ENCODE peak calls at places on chromosome 2, in eight cellular contexts. E is brain microvascular endothelial cell, S is transverse colon, Q is astrocyte, L is GM23248, U is ovary, F is left ventricle myocardium inferior, D is pancreas. A is an unnamed sample.
A peak's percentile ranks its signal among the peaks of the same experiment; 100 is the strongest.

GRCh38 chr2:41966431-41966893 is 81.4 kb upstream of the PKDCC start:
- DNase-seq in E (peak; percentile 96), S (peak; percentile 73), Q (peak; percentile 98), L (peak; percentile 99), U (peak; percentile 78), F (peak; percentile 86), D (peak; percentile 70), A (peak; percentile 97)

GRCh38 chr2:197929008-197929885 is 124.9 kb downstream of the PLCL1 start:
- DNase-seq in E (no peak), S (no peak), Q (no peak), L (no peak), U (no peak), F (no peak), D (no peak), A (peak; percentile 72)

GRCh38 chr2:19868705-19869550 is 32.9 kb downstream of the TTC32 start:
- DNase-seq in E (no peak), S (peak; percentile 71), Q (no peak), L (peak; percentile 72), U (peak; percentile 31), F (peak; percentile 57), D (peak; percentile 16), A (peak; percentile 56)

GRCh38 chr2:11746807-11747459 is 501 bp downstream of the LPIN1 start:
- DNase-seq in E (peak; percentile 7), S (no peak), Q (peak; percentile 26), L (peak; percentile 53), U (no peak), F (peak; percentile 31), D (no peak), A (peak; percentile 73)

GRCh38 chr2:119290859-119291587 is 67.4 kb downstream of the STEAP3 start:
- DNase-seq in E (peak; percentile 55), S (peak; percentile 86), Q (no peak), L (peak; percentile 78), U (peak; percentile 78), F (peak; percentile 73), D (peak; percentile 56), A (peak; percentile 27)

GRCh38 chr2:101718993-101719571 is 21.6 kb downstream of the MAP4K4 start:
- DNase-seq in E (no peak), S (no peak), Q (no peak), L (peak; percentile 50), U (no peak), F (no peak), D (no peak), A (no peak)

GRCh38 chr2:191620144-191620543 is 57.8 kb upstream of the NABP1 start:
- DNase-seq in E (no peak), S (no peak), Q (peak; percentile 88), L (peak; percentile 59), U (no peak), F (no peak), D (no peak), A (no peak)

GRCh38 chr2:61763605-61764034 is 90.2 kb downstream of the FAM161A start:
- DNase-seq in E (peak; percentile 80), S (peak; percentile 84), Q (peak; percentile 85), L (peak; percentile 92), U (peak; percentile 83), F (peak; percentile 81), D (peak; percentile 83), A (peak; percentile 87)

GRCh38 chr2:56456791-56457190 is 273.0 kb downstream of the CCDC85A start:
- DNase-seq in E (no peak), S (no peak), Q (no peak), L (no peak), U (no peak), F (no peak), D (no peak), A (no peak)

GRCh38 chr2:20443276-20443920 is 3.5 kb upstream of the RHOB start:
- DNase-seq in E (no peak), S (peak; percentile 56), Q (no peak), L (peak; percentile 62), U (peak; percentile 49), F (no peak), D (peak; percentile 64), A (peak; percentile 60)

GRCh38 chr2:69483696-69484095 is 46.5 kb upstream of the NFU1 start:
- DNase-seq in E (no peak), S (no peak), Q (no peak), L (no peak), U (no peak), F (no peak), D (peak; percentile 25), A (no peak)

GRCh38 chr2:160647967-160648685 is 154.5 kb upstream of the RBMS1 start:
- DNase-seq in E (no peak), S (no peak), Q (no peak), L (no peak), U (no peak), F (no peak), D (peak; percentile 22), A (no peak)

GRCh38 chr2:160650196-160651108 is 156.8 kb upstream of the RBMS1 start:
- DNase-seq in E (no peak), S (no peak), Q (no peak), L (no peak), U (no peak), F (no peak), D (no peak), A (no peak)

GRCh38 chr2:160651416-160652200 is 158.0 kb upstream of the RBMS1 start:
- DNase-seq in E (peak; percentile 38), S (no peak), Q (peak; percentile 64), L (peak; percentile 74), U (no peak), F (no peak), D (no peak), A (peak; percentile 63)

GRCh38 chr2:160649698-160650097 is 156.1 kb upstream of the RBMS1 start:
- DNase-seq in E (no peak), S (no peak), Q (no peak), L (no peak), U (no peak), F (no peak), D (no peak), A (no peak)

GRCh38 chr2:160646684-160647444 is 153.3 kb upstream of the RBMS1 start:
- DNase-seq in E (no peak), S (no peak), Q (no peak), L (no peak), U (no peak), F (no peak), D (no peak), A (no peak)
- H3K4me3 ChIP-seq in E (no peak overlapping the region), S (no peak overlapping the region), Q (no peak overlapping the region), L (no peak overlapping the region), U (no peak overlapping the region), F (no peak overlapping the region), D (no peak overlapping the region), A (no peak overlapping the region)

DNA sequence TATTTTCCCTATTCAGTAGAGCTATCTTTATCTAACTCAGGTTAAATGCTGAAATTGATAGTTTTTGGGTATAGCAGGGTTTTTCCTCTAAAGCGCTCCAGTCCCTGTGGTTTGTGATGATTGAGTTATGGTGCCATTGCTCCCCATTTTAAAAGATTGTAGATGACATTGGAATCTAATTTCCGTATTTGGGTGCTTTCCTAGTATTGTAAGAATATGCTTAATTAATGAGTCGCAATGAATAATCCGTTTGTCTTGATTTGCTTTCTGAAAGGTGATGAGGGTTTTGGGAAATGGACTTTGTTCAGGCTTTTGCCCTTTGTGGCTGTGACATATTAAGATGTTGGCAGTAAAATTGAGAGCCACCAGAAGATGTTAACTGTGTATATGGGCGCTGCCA is 3.9 kb downstream of the RPS7 start:
- DNase-seq in E (no peak), S (no peak), Q (peak; percentile 9), L (peak; percentile 47), U (no peak), F (no peak), D (no peak), A (no peak)
- H3K36me3 ChIP-seq in E (peaks cover 56% of the 10 kb centered on the region), S (peaks cover 37% of the 10 kb centered on the region), Q (peaks cover 56% of the 10 kb centered on the region), L (peaks cover 73% of the 10 kb centered on the region), U (no peaks in the 10 kb centered on the region), F (peaks cover 76% of the 10 kb centered on the region), D (peaks cover 6% of the 10 kb centered on the region), A (peaks cover 61% of the 10 kb centered on the region)

DNA sequence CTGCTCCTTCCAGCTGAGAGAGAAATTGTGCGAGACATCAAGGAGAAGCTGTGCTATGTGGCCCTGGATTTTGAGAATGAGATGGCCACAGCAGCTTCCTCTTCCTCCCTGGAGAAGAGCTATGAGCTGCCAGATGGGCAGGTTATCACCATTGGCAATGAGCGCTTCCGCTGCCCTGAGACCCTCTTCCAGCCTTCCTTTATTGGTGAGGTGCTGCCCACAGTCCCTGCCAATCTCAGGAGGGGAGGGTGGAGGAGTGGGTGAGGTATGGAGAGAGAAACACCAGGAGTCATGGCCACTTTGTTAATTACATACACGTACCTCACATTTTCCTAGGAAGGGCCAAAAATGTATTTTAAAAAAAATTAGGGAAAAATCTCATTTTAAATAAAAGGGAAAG is 12.0 kb upstream of the DGUOK start:
- DNase-seq in E (no peak), S (no peak), Q (no peak), L (no peak), U (no peak), F (no peak), D (no peak), A (no peak)
- H3K27ac ChIP-seq in E (no peak overlapping the region), S (peak overlapping the region; percentile 89), Q (no peak overlapping the region), L (no peak overlapping the region), U (no peak overlapping the region), F (no peak overlapping the region), D (no peak overlapping the region), A (no peak overlapping the region)

GRCh38 chr2:206276169-206276927 is 1.9 kb downstream of the ZDBF2 start:
- DNase-seq in E (no peak), S (no peak), Q (no peak), L (peak; percentile 21), U (no peak), F (no peak), D (no peak), A (no peak)

GRCh38 chr2:206271066-206271465 is 3.4 kb upstream of the ZDBF2 start:
- DNase-seq in E (no peak), S (no peak), Q (no peak), L (no peak), U (no peak), F (no peak), D (no peak), A (no peak)

GRCh38 chr2:206277503-206277902 is 3.0 kb downstream of the ZDBF2 start:
- DNase-seq in E (no peak), S (no peak), Q (no peak), L (no peak), U (no peak), F (no peak), D (no peak), A (no peak)

GRCh38 chr2:206274434-206275273 is at the start of gene ZDBF2:
- DNase-seq in E (peak; percentile 48), S (peak; percentile 59), Q (peak; percentile 71), L (peak; percentile 81), U (peak; percentile 76), F (peak; percentile 39), D (peak; percentile 55), A (peak; percentile 81)

DNA sequence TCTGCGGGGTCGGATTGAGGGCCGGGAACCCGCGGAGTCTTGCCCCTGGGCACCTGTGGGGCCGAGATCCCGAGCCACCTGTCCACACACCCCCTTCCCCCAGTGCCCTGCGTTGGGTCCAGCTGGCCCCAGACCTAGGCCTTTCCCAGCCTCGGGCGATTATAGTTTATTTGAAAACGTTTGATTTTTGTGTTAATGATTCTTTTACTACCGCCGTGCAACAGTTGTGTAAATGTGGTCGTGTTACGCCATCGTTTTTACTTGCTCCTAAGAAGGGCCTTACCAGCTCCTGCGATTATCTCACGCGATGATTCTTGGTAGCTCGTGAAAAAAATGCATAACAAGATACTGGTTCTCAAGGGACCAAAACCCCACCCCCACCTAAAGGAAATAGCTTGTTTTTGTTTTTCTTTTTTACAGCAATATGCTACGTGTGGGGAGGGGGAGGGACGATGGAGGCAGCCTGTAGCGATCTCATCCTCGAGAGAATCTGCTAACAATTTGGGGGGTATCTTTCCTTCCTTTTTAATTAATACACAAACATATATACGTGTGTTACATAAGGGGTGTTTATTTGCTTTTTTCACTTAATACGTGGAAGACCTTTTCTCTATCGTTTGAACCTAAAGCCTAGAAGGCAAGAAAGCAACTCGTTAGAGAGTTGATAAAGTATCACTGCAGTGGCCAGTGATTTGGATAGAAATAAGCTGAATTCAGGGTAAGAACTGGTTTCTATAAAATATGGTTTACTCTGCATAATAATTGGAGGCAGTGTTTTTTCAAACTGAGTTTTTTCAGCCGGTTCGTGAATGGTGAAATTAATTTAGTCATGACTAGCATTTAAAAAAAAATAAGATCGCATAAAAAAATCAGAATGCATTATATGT is 1.1 kb downstream of the ZDBF2 start:
- DNase-seq in E (peak; percentile 43), S (no peak), Q (peak; percentile 44), L (peak; percentile 53), U (no peak), F (no peak), D (peak; percentile 27), A (peak; percentile 67)
- H3K4me3 ChIP-seq in E (peak overlapping the region; percentile 67), S (peak overlapping the region; percentile 75), Q (peak overlapping the region; percentile 69), L (peak overlapping the region; percentile 78), U (peak overlapping the region; percentile 75), F (peak overlapping the region; percentile 77), D (peak overlapping the region; percentile 70), A (peak overlapping the region; percentile 90)

A was measured in cardiac muscle cell.